ENCODE peak calls at places on chromosomes 7 and 10, in six cellular contexts. One of them, this sample, is unnamed.

GRCh38 chr7:106165328-106165727 is 53.2 kb upstream of the SYPL1 start:
- DNase-seq in kidney epithelial cell: no peak
- DNase-seq in sigmoid colon: no peak
- DNase-seq in vagina: no peak
- DNase-seq in esophagus squamous epithelium: no peak
- DNase-seq in SJSA1: no peak
- DNase-seq in this sample: no peak

GRCh38 chr10:484441-484924 is 205.0 kb downstream of the DIP2C start:
- DNase-seq in kidney epithelial cell: no peak
- DNase-seq in sigmoid colon: no peak
- DNase-seq in SJSA1: peak; percentile 51
- DNase-seq in esophagus squamous epithelium: no peak
- DNase-seq in vagina: no peak
- DNase-seq in this sample: no peak

GRCh38 chr10:15369642-15370211 is 1.4 kb downstream of the FAM171A1 start:
- DNase-seq in SJSA1: peak; percentile 60
- DNase-seq in kidney epithelial cell: no peak
- DNase-seq in sigmoid colon: no peak
- DNase-seq in esophagus squamous epithelium: no peak
- DNase-seq in vagina: no peak
- DNase-seq in this sample: no peak

GRCh38 chr7:135620980-135621850 is 41.1 kb upstream of the STMP1 start:
- DNase-seq in SJSA1: peak; percentile 82
- DNase-seq in sigmoid colon: no peak
- DNase-seq in kidney epithelial cell: peak; percentile 69
- DNase-seq in esophagus squamous epithelium: no peak
- DNase-seq in vagina: no peak
- DNase-seq in this sample: peak; percentile 42

GRCh38 chr10:30586828-30587227 is 42.7 kb downstream of the LYZL2 start:
- DNase-seq in SJSA1: no peak
- DNase-seq in vagina: no peak
- DNase-seq in sigmoid colon: no peak
- DNase-seq in esophagus squamous epithelium: no peak
- DNase-seq in kidney epithelial cell: no peak
- DNase-seq in this sample: no peak

GRCh38 chr10:70090951-70091350 is 38.3 kb downstream of the MACROH2A2 start:
- DNase-seq in SJSA1: no peak
- DNase-seq in esophagus squamous epithelium: no peak
- DNase-seq in sigmoid colon: no peak
- DNase-seq in vagina: no peak
- DNase-seq in kidney epithelial cell: no peak
- DNase-seq in this sample: no peak

GRCh38 chr7:31126976-31127375 is 74.9 kb downstream of the ADCYAP1R1 start:
- DNase-seq in esophagus squamous epithelium: no peak
- DNase-seq in vagina: no peak
- DNase-seq in kidney epithelial cell: no peak
- DNase-seq in SJSA1: no peak
- DNase-seq in sigmoid colon: no peak
- DNase-seq in this sample: no peak

GRCh38 chr7:92904292-92905131 is 68.1 kb upstream of the CDK6 start:
- DNase-seq in sigmoid colon: no peak
- DNase-seq in esophagus squamous epithelium: no peak
- DNase-seq in vagina: no peak
- DNase-seq in kidney epithelial cell: peak; percentile 95
- DNase-seq in SJSA1: peak; percentile 97
- DNase-seq in this sample: peak; percentile 40

GRCh38 chr7:51295435-51296269 is 21.0 kb downstream of the COBL start:
- DNase-seq in esophagus squamous epithelium: no peak
- DNase-seq in kidney epithelial cell: no peak
- DNase-seq in SJSA1: no peak
- DNase-seq in sigmoid colon: no peak
- DNase-seq in vagina: peak; percentile 46
- DNase-seq in this sample: no peak

GRCh38 chr7:119522698-119523097 is 750.3 kb upstream of the KCND2 start:
- DNase-seq in kidney epithelial cell: no peak
- DNase-seq in esophagus squamous epithelium: no peak
- DNase-seq in vagina: no peak
- DNase-seq in SJSA1: no peak
- DNase-seq in sigmoid colon: no peak
- DNase-seq in this sample: no peak

GRCh38 chr10:102120142-102120986 is at the start of gene LDB1:
- DNase-seq in SJSA1: peak; percentile 86
- DNase-seq in vagina: no peak
- DNase-seq in esophagus squamous epithelium: no peak
- DNase-seq in sigmoid colon: peak; percentile 92
- DNase-seq in kidney epithelial cell: no peak
- DNase-seq in this sample: peak; percentile 85

GRCh38 chr7:101066141-101066857 is 19.0 kb upstream of the TRIM56 start:
- DNase-seq in vagina: no peak
- DNase-seq in sigmoid colon: no peak
- DNase-seq in esophagus squamous epithelium: no peak
- DNase-seq in kidney epithelial cell: no peak
- DNase-seq in SJSA1: no peak
- DNase-seq in this sample: no peak

GRCh38 chr10:126598009-126598408 is 72.5 kb downstream of the C10orf90 start:
- DNase-seq in esophagus squamous epithelium: no peak
- DNase-seq in SJSA1: peak; percentile 18
- DNase-seq in vagina: no peak
- DNase-seq in kidney epithelial cell: no peak
- DNase-seq in sigmoid colon: no peak
- DNase-seq in this sample: peak; percentile 72

GRCh38 chr10:66746246-66746645 is 179.6 kb upstream of the LRRTM3 start:
- DNase-seq in esophagus squamous epithelium: no peak
- DNase-seq in SJSA1: no peak
- DNase-seq in sigmoid colon: no peak
- DNase-seq in kidney epithelial cell: no peak
- DNase-seq in vagina: no peak
- DNase-seq in this sample: no peak

GRCh38 chr7:20331231-20331880 is 656 bp downstream of the ITGB8 start:
- DNase-seq in SJSA1: peak; percentile 57
- DNase-seq in sigmoid colon: peak; percentile 69
- DNase-seq in vagina: no peak
- DNase-seq in esophagus squamous epithelium: no peak
- DNase-seq in kidney epithelial cell: no peak
- DNase-seq in this sample: peak; percentile 60

GRCh38 chr7:34612671-34613070 is 45.3 kb upstream of the NPSR1 start:
- DNase-seq in kidney epithelial cell: peak; percentile 25
- DNase-seq in vagina: no peak
- DNase-seq in sigmoid colon: no peak
- DNase-seq in esophagus squamous epithelium: no peak
- DNase-seq in SJSA1: no peak
- DNase-seq in this sample: no peak

GRCh38 chr10:22087365-22087738 is 83.8 kb upstream of the DNAJC1 start:
- DNase-seq in sigmoid colon: no peak
- DNase-seq in esophagus squamous epithelium: no peak
- DNase-seq in kidney epithelial cell: no peak
- DNase-seq in vagina: no peak
- DNase-seq in SJSA1: no peak
- DNase-seq in this sample: no peak

GRCh38 chr7:157013602-157014549 is 3.4 kb upstream of the MNX1 start:
- DNase-seq in SJSA1: no peak
- DNase-seq in vagina: no peak
- DNase-seq in sigmoid colon: no peak
- DNase-seq in kidney epithelial cell: no peak
- DNase-seq in esophagus squamous epithelium: no peak
- DNase-seq in this sample: no peak

GRCh38 chr7:98174334-98175259 is 36.6 kb upstream of the BHLHA15 start:
- DNase-seq in esophagus squamous epithelium: no peak
- DNase-seq in SJSA1: no peak
- DNase-seq in vagina: no peak
- DNase-seq in kidney epithelial cell: no peak
- DNase-seq in sigmoid colon: no peak
- DNase-seq in this sample: no peak

GRCh38 chr10:90939125-90939524 is 18.2 kb upstream of the ANKRD1 start:
- DNase-seq in kidney epithelial cell: no peak
- DNase-seq in sigmoid colon: no peak
- DNase-seq in esophagus squamous epithelium: no peak
- DNase-seq in SJSA1: no peak
- DNase-seq in vagina: no peak
- DNase-seq in this sample: no peak

DNA sequence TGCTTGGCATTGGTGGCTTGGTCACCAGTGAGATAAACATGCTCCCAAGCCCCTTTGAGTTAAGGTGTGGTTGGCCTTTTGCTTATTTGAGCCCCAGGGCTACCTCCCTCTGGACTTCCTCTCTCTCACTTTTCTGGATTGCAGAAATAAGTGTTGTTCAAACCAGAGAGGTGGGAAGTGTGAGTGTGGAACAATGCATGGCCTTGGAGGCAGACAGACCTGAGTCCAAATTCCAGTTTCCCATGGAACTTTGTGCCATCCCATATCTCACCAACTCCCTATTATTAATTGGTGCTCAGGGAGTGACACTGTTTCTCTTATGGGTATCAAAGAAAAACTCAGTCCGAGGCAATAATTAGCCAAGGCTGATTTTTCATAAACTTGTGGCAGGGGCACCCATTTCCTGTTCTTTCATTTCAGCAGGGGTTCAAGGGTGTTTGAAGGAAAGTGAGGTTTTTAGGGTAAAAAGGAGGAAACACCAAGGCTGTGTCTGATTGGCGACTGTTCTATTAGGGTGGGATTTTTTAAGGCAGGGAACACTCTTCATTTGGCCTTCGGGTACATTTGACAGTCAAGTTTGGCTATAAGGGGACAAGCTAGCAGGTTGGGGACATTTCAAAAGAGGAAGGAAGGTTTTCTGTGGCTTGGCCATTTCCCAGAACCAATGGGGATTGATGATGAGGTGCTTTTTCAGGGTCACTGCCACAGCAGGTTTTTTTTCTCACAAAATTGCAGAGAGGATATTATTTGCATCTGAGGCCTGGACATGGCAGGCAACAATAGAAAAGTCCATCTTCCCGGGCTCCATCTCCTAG is 148.8 kb upstream of the NPY start:
- DNase-seq in kidney epithelial cell: no peak
- DNase-seq in sigmoid colon: no peak
- DNase-seq in vagina: no peak
- DNase-seq in SJSA1: no peak
- DNase-seq in esophagus squamous epithelium: no peak
- DNase-seq in this sample: no peak
- H3K27me3 ChIP-seq in kidney epithelial cell: no peaks in the 10 kb centered on the region
- H3K27me3 ChIP-seq in sigmoid colon: no peaks in the 10 kb centered on the region
- H3K27me3 ChIP-seq in vagina: no peaks in the 10 kb centered on the region
- H3K27me3 ChIP-seq in SJSA1: peaks cover 3% of the 10 kb centered on the region
- H3K27me3 ChIP-seq in esophagus squamous epithelium: no peaks in the 10 kb centered on the region
- H3K27me3 ChIP-seq in this sample: no peaks in the 10 kb centered on the region

GRCh38 chr10:121338206-121338991 is 259.8 kb downstream of the FGFR2 start:
- DNase-seq in kidney epithelial cell: no peak
- DNase-seq in vagina: no peak
- DNase-seq in SJSA1: no peak
- DNase-seq in sigmoid colon: no peak
- DNase-seq in esophagus squamous epithelium: no peak
- DNase-seq in this sample: no peak

GRCh38 chr10:121339136-121339535 is 259.1 kb downstream of the FGFR2 start:
- DNase-seq in esophagus squamous epithelium: no peak
- DNase-seq in vagina: no peak
- DNase-seq in SJSA1: no peak
- DNase-seq in sigmoid colon: no peak
- DNase-seq in kidney epithelial cell: no peak
- DNase-seq in this sample: no peak

GRCh38 chr10:121335386-121335925 is 262.8 kb downstream of the FGFR2 start:
- DNase-seq in SJSA1: no peak
- DNase-seq in vagina: no peak
- DNase-seq in esophagus squamous epithelium: no peak
- DNase-seq in kidney epithelial cell: no peak
- DNase-seq in sigmoid colon: no peak
- DNase-seq in this sample: no peak

GRCh38 chr10:121337356-121337936 is 260.8 kb downstream of the FGFR2 start:
- DNase-seq in SJSA1: no peak
- DNase-seq in kidney epithelial cell: no peak
- DNase-seq in sigmoid colon: no peak
- DNase-seq in esophagus squamous epithelium: no peak
- DNase-seq in vagina: no peak
- DNase-seq in this sample: no peak

GRCh38 chr10:121340176-121340850 is 257.9 kb downstream of the FGFR2 start:
- DNase-seq in sigmoid colon: no peak
- DNase-seq in SJSA1: no peak
- DNase-seq in kidney epithelial cell: no peak
- DNase-seq in esophagus squamous epithelium: no peak
- DNase-seq in vagina: no peak
- DNase-seq in this sample: no peak
- H3K4me3 ChIP-seq in sigmoid colon: no peak overlapping the region
- H3K4me3 ChIP-seq in SJSA1: no peak overlapping the region
- H3K4me3 ChIP-seq in kidney epithelial cell: no peak overlapping the region
- H3K4me3 ChIP-seq in esophagus squamous epithelium: no peak overlapping the region
- H3K4me3 ChIP-seq in vagina: no peak overlapping the region
- H3K4me3 ChIP-seq in this sample: no peak overlapping the region

DNA sequence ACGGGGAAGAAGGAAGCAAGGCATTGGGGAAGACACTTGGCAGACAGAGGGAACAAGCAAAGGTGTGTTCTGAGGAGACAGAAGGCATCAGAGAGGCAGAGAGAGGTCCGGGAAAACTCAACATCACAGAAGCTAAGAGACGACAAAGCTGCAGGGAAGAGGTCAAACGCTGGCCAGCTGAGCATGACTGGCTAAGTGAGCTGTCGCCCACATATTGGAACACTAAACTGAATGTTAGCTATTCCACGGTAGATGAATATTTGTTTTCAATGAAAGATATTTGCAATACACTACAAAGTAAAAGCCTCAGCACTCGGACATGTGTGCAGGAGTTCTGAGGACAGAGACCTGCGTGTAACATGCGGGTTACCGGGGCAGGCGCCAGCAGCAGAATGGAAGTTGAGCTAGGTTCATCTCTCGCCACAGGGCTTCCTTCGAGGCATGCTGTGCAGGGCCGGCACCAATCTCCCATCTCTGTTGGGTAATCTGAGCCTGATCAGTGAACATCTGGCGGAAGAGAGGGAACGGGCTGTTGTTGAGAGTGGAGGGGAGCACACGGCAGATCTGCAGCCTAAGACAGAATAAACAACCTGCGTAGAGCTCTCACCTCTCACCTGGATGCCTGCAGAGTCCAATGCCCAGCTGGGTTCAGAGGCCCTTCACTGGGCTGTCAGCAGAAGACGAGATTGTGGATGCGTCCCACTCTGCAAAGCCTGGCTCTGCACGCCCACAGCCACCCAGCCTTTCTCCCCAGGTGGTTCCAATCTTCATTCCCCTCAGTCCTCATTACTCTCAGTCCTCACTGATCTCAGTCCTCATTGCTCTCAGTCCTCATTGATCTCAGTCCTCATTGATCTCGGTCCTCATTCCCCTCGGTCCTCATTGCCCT is 35.9 kb downstream of the INSIG1 start:
- DNase-seq in SJSA1: no peak
- DNase-seq in vagina: no peak
- DNase-seq in sigmoid colon: no peak
- DNase-seq in esophagus squamous epithelium: no peak
- DNase-seq in kidney epithelial cell: no peak
- DNase-seq in this sample: no peak
- H3K27me3 ChIP-seq in SJSA1: peaks cover 4% of the 10 kb centered on the region
- H3K27me3 ChIP-seq in vagina: no peaks in the 10 kb centered on the region
- H3K27me3 ChIP-seq in sigmoid colon: no peaks in the 10 kb centered on the region
- H3K27me3 ChIP-seq in esophagus squamous epithelium: no peaks in the 10 kb centered on the region
- H3K27me3 ChIP-seq in kidney epithelial cell: peaks cover 3% of the 10 kb centered on the region
- H3K27me3 ChIP-seq in this sample: peaks cover 14% of the 10 kb centered on the region

DNA sequence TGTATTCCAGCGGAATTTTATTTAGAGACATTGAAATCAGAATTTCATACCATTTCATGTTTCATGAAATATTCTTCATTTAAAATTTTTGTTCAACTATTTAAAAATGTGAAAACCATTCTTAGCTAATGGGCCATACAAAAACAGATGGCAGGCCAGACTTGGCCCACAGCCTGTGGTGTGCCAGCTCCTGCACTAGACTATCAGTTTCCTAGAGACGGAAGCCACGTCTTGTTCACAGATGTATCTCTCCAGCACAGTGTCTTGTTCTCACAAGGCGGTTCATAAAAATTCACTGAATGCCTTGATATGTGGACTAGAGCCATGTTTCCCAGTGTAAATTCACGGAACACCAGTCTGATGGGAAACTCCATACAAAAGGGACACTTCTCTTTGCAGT is 216.0 kb downstream of the KCNMA1 start:
- DNase-seq in sigmoid colon: no peak
- DNase-seq in kidney epithelial cell: no peak
- DNase-seq in SJSA1: no peak
- DNase-seq in esophagus squamous epithelium: no peak
- DNase-seq in vagina: no peak
- DNase-seq in this sample: no peak
- H3K4me3 ChIP-seq in sigmoid colon: no peak overlapping the region
- H3K4me3 ChIP-seq in kidney epithelial cell: no peak overlapping the region
- H3K4me3 ChIP-seq in SJSA1: no peak overlapping the region
- H3K4me3 ChIP-seq in esophagus squamous epithelium: no peak overlapping the region
- H3K4me3 ChIP-seq in vagina: no peak overlapping the region
- H3K4me3 ChIP-seq in this sample: no peak overlapping the region